ENCODE peak calls at places on chromosomes 3 and 15, in nine cellular contexts. H is gastrocnemius medialis, E is H1, R is AG09309, D is foreskin fibroblast, J is tibial nerve, V is psoas muscle, C is kidney epithelial cell, O is endodermal cell. X is an unnamed sample.

GRCh38 chr15:32849769-32850668 is 132.2 kb downstream of the GREM1 start:
- DNase-seq in J (no peak), E (no peak), C (no peak), R (peak; percentile 97), D (peak; percentile 88), H (no peak), O (no peak), V (no peak), X (peak; percentile 94)

GRCh38 chr15:95347846-95348245 is 982.7 kb upstream of the NR2F2 start:
- DNase-seq in D (no peak), C (no peak), V (no peak), O (peak; percentile 50), E (no peak), R (no peak), J (no peak), H (no peak), X (no peak)

GRCh38 chr3:35486295-35486694 is 153.0 kb upstream of the ARPP21 start:
- DNase-seq in E (no peak), J (no peak), V (no peak), H (no peak), R (no peak), O (no peak), D (no peak), C (no peak), X (no peak)

GRCh38 chr15:65937476-65937875 is 68.2 kb downstream of the RAB11A start:
- DNase-seq in R (no peak), D (no peak), C (no peak), V (no peak), E (no peak), O (no peak), H (no peak), J (no peak), X (no peak)

GRCh38 chr3:55750525-55750924 is 263.4 kb upstream of the WNT5A start:
- DNase-seq in R (peak; percentile 95), C (peak; percentile 88), V (no peak), J (no peak), H (no peak), E (no peak), D (peak; percentile 91), O (no peak), X (peak; percentile 74)

GRCh38 chr3:152968388-152969024 is 133.6 kb downstream of the P2RY1 start:
- DNase-seq in R (no peak), V (no peak), H (no peak), E (no peak), C (no peak), J (no peak), D (peak; percentile 63), O (no peak), X (no peak)

GRCh38 chr3:155342344-155342743 is 48.9 kb upstream of the STRIT1 start:
- DNase-seq in O (no peak), V (no peak), D (no peak), H (no peak), R (no peak), C (no peak), J (no peak), E (no peak), X (no peak)

GRCh38 chr3:13063225-13063624 is 10.0 kb downstream of the IQSEC1 start:
- DNase-seq in J (no peak), E (no peak), D (no peak), O (no peak), V (no peak), H (no peak), R (no peak), C (no peak), X (no peak)

GRCh38 chr3:129399895-129400357 is 28.5 kb downstream of the EFCAB12 start:
- DNase-seq in O (no peak), J (peak; percentile 13), C (no peak), V (no peak), D (no peak), H (no peak), R (no peak), E (no peak), X (no peak)

GRCh38 chr3:62246094-62246493 is 127.3 kb downstream of the FEZF2 start:
- DNase-seq in H (no peak), E (no peak), D (no peak), J (no peak), R (no peak), C (no peak), V (no peak), O (no peak), X (no peak)

GRCh38 chr3:146314871-146315270 is 64.0 kb upstream of the PLSCR4 start:
- DNase-seq in J (no peak), H (no peak), C (no peak), V (no peak), O (no peak), D (no peak), R (no peak), E (no peak), X (no peak)

GRCh38 chr15:78065284-78065872 is 12.1 kb downstream of the TBC1D2B start:
- DNase-seq in C (peak; percentile 93), J (peak; percentile 89), H (peak; percentile 75), O (no peak), E (no peak), V (peak; percentile 81), R (peak; percentile 97), D (peak; percentile 98), X (peak; percentile 98)

GRCh38 chr15:78061963-78062427 is 15.5 kb downstream of the TBC1D2B start:
- DNase-seq in V (no peak), D (no peak), R (no peak), O (no peak), C (no peak), H (no peak), E (no peak), J (no peak), X (no peak)

GRCh38 chr15:78065973-78066946 is 11.3 kb downstream of the TBC1D2B start:
- DNase-seq in E (no peak), J (no peak), R (no peak), V (no peak), H (no peak), D (no peak), O (no peak), C (no peak), X (peak; percentile 90)

GRCh38 chr15:78063966-78064365 is 13.5 kb downstream of the TBC1D2B start:
- DNase-seq in O (no peak), E (no peak), V (no peak), H (no peak), D (no peak), C (no peak), R (no peak), J (peak; percentile 45), X (no peak)

DNA sequence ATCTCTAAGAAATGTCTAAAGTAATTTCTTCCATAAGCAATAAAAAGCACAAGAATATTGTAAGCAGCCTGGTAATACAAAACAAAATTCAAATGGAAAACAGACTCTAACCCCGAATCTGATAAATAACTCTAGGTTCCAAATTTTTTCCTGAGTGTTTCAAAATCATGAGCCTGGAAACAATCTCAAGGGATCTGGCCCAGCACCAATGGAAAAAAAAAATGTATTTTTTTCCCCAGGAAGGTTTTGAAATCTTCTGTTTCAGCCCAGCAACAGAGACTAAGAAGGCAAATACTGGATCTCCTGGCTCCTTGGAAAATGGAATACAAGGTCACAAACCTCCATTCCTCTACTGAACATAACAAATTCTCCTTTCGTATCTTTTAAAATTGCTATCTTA is 13.0 kb downstream of the TBC1D2B start:
- DNase-seq in O (no peak), E (no peak), C (no peak), R (no peak), D (no peak), H (no peak), V (no peak), J (peak; percentile 54), X (no peak)
- H3K4me3 ChIP-seq in O (no peak overlapping the region), E (no peak overlapping the region), C (no peak overlapping the region), R (no peak overlapping the region), D (no peak overlapping the region), H (no peak overlapping the region), V (no peak overlapping the region), J (peak overlapping the region; percentile 15), X (no peak overlapping the region)

DNA sequence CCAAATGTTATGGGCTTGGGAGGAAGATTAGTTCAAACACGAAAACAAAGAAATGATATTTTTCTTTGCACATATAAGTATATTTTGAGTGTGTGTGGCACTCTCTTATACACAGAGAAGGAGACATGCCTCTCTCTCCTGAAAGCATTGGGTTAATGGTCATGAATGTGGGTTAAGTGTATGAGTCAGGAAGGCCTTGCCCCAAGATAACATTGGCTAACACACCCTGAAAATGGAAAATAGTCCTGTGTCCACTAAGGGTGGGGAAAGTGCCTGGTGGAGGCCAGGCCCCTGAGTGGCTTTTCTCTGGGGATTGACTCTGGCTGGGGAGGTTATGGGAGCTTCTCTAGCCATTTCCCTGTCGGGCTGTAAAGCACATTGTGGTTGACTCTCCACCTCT is 332.7 kb upstream of the ONECUT1 start:
- DNase-seq in H (no peak), E (no peak), J (no peak), V (no peak), R (no peak), D (no peak), C (no peak), O (no peak), X (no peak)
- TF ChIP-seq CTCF in H (no peak), E (no peak), J (no peak), V (no peak), R (no peak), D (no peak), C (no peak), O (no peak), X (no peak)

GRCh38 chr3:51386852-51387229 is 1.8 kb downstream of the MANF start:
- DNase-seq in V (no peak), O (peak; percentile 31), D (no peak), R (no peak), H (no peak), C (no peak), E (peak; percentile 27), J (no peak), X (no peak)
- H3K4me3 ChIP-seq in V (peak overlapping the region; percentile 70), O (peak overlapping the region; percentile 98), D (peak overlapping the region; percentile 82), R (peak overlapping the region; percentile 78), H (no peak overlapping the region), C (peak overlapping the region; percentile 0), E (peak overlapping the region; percentile 99), J (no peak overlapping the region), X (peak overlapping the region; percentile 97)

DNA sequence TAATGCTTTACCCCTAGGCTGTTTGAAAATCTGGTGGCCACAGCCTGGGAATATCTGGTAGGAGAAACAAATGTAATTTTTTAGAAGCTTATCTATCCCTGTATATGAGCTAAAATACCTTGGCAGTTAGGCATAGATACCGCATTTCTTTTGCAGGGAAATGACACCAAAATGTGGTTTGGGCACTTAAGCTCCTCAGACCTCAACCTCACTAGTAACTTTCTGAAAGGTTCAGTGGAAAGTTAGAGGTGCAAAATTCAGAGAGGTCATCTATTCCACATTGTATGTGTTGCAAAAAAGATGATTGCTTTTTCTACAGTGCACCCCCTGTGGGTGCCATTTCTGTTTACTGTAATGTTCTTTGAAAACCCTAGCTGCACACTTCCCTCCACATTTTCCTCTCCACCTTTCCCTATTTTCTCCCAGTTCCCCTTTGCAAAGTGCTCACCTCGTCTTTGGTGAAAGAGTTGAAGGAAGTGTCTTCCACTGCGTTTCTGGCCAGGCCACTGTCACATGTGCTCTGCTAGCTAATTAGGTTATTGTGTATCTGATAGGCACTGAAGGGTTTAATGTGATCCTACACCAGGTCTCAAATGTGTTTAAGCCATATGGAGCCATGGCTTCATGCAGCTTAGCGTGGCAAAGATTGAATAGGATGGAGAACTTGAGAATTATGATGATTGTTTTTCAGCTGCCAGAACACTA is 1.3 kb downstream of the SACM1L start:
- DNase-seq in O (no peak), C (no peak), H (no peak), V (no peak), E (no peak), J (no peak), R (no peak), D (no peak), X (no peak)
- TF ChIP-seq CTCF in O (no peak), C (no peak), H (no peak), V (no peak), E (no peak), J (no peak), R (no peak), D (no peak), X (peak; percentile 23)

GRCh38 chr3:187567741-187568140 is 102.5 kb downstream of the SST start:
- DNase-seq in O (no peak), J (no peak), D (peak; percentile 16), V (no peak), C (peak; percentile 90), E (no peak), H (no peak), R (peak; percentile 80), X (peak; percentile 94)
- H3K4me3 ChIP-seq in O (peak overlapping the region; percentile 20), J (no peak overlapping the region), D (no peak overlapping the region), V (no peak overlapping the region), C (no peak overlapping the region), E (no peak overlapping the region), H (no peak overlapping the region), R (no peak overlapping the region), X (no peak overlapping the region)

X was measured in astrocyte of the cerebellum.